ENCODE peak calls at places on chromosomes 4 and X, in seven cellular contexts. X is H1, U is tibial nerve, Z is A549, K is SK-N-SH, Y is upper lobe of left lung, C is sigmoid colon. I is an unnamed sample.

GRCh38 chr4:26717332-26717731 is 133.4 kb downstream of the TBC1D19 start:
- DNase-seq in X (no peak), U (no peak), Z (no peak), K (no peak), Y (no peak), C (no peak), I (no peak)

GRCh38 chr4:172844556-172844955 is 324.1 kb upstream of the GALNT7 start:
- DNase-seq in X (no peak), U (no peak), Z (no peak), K (no peak), Y (no peak), C (no peak), I (no peak)

GRCh38 chr4:83219344-83219990 is 65.1 kb downstream of the COQ2 start:
- DNase-seq in X (no peak), U (no peak), Z (no peak), K (no peak), Y (no peak), C (no peak), I (peak)

GRCh38 chr4:122830392-122831095 is 3.9 kb downstream of the FGF2 start:
- DNase-seq in X (no peak), U (no peak), Z (no peak), K (no peak), Y (no peak), C (peak), I (no peak)

GRCh38 chrX:130746709-130747347 is 156.2 kb downstream of the ENOX2 start:
- DNase-seq in X (no peak), U (no peak), Z (no peak), K (no peak), Y (no peak), C (no peak), I (no peak)

GRCh38 chr4:48290146-48290772 is 20.6 kb upstream of the TEC start:
- DNase-seq in X (no peak), U (no peak), Z (peak), K (peak), Y (no peak), C (no peak), I (peak)

GRCh38 chr4:98661356-98662054 is 3.1 kb upstream of the TSPAN5 start:
- DNase-seq in X (no peak), U (no peak), Z (no peak), K (no peak), Y (no peak), C (no peak), I (no peak)

GRCh38 chr4:13509442-13509841 is 25.3 kb upstream of the RAB28 start:
- DNase-seq in X (no peak), U (no peak), Z (no peak), K (no peak), Y (no peak), C (no peak), I (no peak)

GRCh38 chrX:18885317-18886004 is 98.5 kb downstream of the PHKA2 start:
- DNase-seq in X (no peak), U (no peak), Z (no peak), K (no peak), Y (no peak), C (peak), I (no peak)

GRCh38 chr4:8001564-8002355 is 62.1 kb upstream of the AFAP1 start:
- DNase-seq in X (no peak), U (no peak), Z (no peak), K (no peak), Y (peak), C (no peak), I (no peak)

GRCh38 chrX:115330498-115331138 is 41.1 kb downstream of the LUZP4 start:
- DNase-seq in X (no peak), U (no peak), Z (peak), K (peak), Y (no peak), C (peak), I (peak)

GRCh38 chr4:89331637-89332544 is 24.3 kb upstream of the GPRIN3 start:
- DNase-seq in X (no peak), U (no peak), Z (no peak), K (no peak), Y (no peak), C (no peak), I (no peak)

GRCh38 chrX:46642145-46642544 is 68.6 kb downstream of the CHST7 start:
- DNase-seq in X (no peak), U (no peak), Z (peak), K (peak), Y (no peak), C (no peak), I (no peak)

GRCh38 chr4:20196476-20196875 is 55.2 kb upstream of the SLIT2 start:
- DNase-seq in X (no peak), U (no peak), Z (no peak), K (no peak), Y (no peak), C (no peak), I (no peak)

GRCh38 chrX:77160301-77160700 is 286.9 kb upstream of the FGF16 start:
- DNase-seq in X (peak), U (no peak), Z (peak), K (no peak), Y (peak), C (no peak), I (no peak)

GRCh38 chr4:54526560-54526959 is 131.2 kb upstream of the KIT start:
- DNase-seq in X (no peak), U (no peak), Z (no peak), K (no peak), Y (no peak), C (no peak), I (no peak)

GRCh38 chr4:139085141-139085540 is 69.6 kb downstream of the NOCT start:
- DNase-seq in X (no peak), U (no peak), Z (peak), K (no peak), Y (no peak), C (no peak), I (no peak)

GRCh38 chrX:110675866-110676265 is 119.8 kb downstream of the CHRDL1 start:
- DNase-seq in X (no peak), U (no peak), Z (no peak), K (no peak), Y (no peak), C (no peak), I (no peak)

GRCh38 chrX:39819921-39820849 is 277.6 kb downstream of the BCOR start:
- DNase-seq in X (no peak), U (no peak), Z (no peak), K (peak), Y (peak), C (no peak), I (no peak)

GRCh38 chrX:44344194-44344593 is 722 bp upstream of the EFHC2 start:
- DNase-seq in X (no peak), U (no peak), Z (no peak), K (no peak), Y (no peak), C (no peak), I (peak)

GRCh38 chrX:9308426-9308825 is 156.4 kb upstream of the TBL1X start:
- DNase-seq in X (no peak), U (no peak), Z (no peak), K (no peak), Y (no peak), C (no peak), I (no peak)

GRCh38 chr4:180665994-180666818 is 1577.0 kb upstream of the TENM3 start:
- DNase-seq in X (no peak), U (no peak), Z (peak), K (peak), Y (no peak), C (no peak), I (no peak)

GRCh38 chr4:119010909-119011606 is 122.4 kb downstream of the SYNPO2 start:
- DNase-seq in X (no peak), U (no peak), Z (no peak), K (no peak), Y (no peak), C (peak), I (no peak)
- TF ChIP-seq EP300 in X (no peak), U (peak), Z (no peak), K (no peak), Y (no peak), C (no peak), I (no peak)

GRCh38 chr4:137956256-137956655 is 285.9 kb downstream of the SLC7A11 start:
- DNase-seq in X (no peak), U (no peak), Z (no peak), K (no peak), Y (no peak), C (no peak), I (no peak)
- TF ChIP-seq EP300 in X (no peak), U (no peak), Z (no peak), K (no peak), Y (no peak), C (no peak), I (no peak)

GRCh38 chr4:177309525-177310371 is at the start of gene NEIL3:
- DNase-seq in X (peak), U (peak), Z (peak), K (peak), Y (peak), C (peak), I (peak)
- TF ChIP-seq EP300 in X (no peak), U (peak), Z (no peak), K (no peak), Y (no peak), C (no peak), I (no peak)

GRCh38 chr4:91322961-91323360 is 980.8 kb upstream of the GRID2 start:
- DNase-seq in X (no peak), U (no peak), Z (no peak), K (no peak), Y (no peak), C (no peak), I (no peak)

GRCh38 chr4:91325495-91325894 is 978.3 kb upstream of the GRID2 start:
- DNase-seq in X (no peak), U (no peak), Z (no peak), K (peak), Y (no peak), C (no peak), I (no peak)

GRCh38 chr4:91319869-91320268 is 983.9 kb upstream of the GRID2 start:
- DNase-seq in X (no peak), U (no peak), Z (no peak), K (no peak), Y (no peak), C (no peak), I (no peak)
- TF ChIP-seq EP300 in X (no peak), U (no peak), Z (no peak), K (no peak), Y (no peak), C (no peak), I (no peak)

GRCh38 chr4:153988446-153988845 is 199.6 kb upstream of the SFRP2 start:
- DNase-seq in X (no peak), U (no peak), Z (no peak), K (no peak), Y (no peak), C (no peak), I (no peak)

GRCh38 chr4:153987291-153987690 is 198.4 kb upstream of the SFRP2 start:
- DNase-seq in X (no peak), U (no peak), Z (no peak), K (no peak), Y (no peak), C (no peak), I (no peak)

GRCh38 chr4:153989505-153989904 is 200.6 kb upstream of the SFRP2 start:
- DNase-seq in X (no peak), U (no peak), Z (no peak), K (no peak), Y (no peak), C (no peak), I (no peak)
- TF ChIP-seq EP300 in X (no peak), U (no peak), Z (no peak), K (no peak), Y (no peak), C (no peak), I (no peak)